ENCODE peak calls at places on chromosomes 5 and 9, in four cellular contexts. R is NCI-H69, I is GM23248, G is HT1080. J is an unnamed sample.

GRCh38 chr5:136251502-136251901 is 58.5 kb upstream of the SMIM32 start:
- DNase-seq in R (no peak), I (no peak), G (no peak), J (no peak)

GRCh38 chr5:4584982-4585381 is 555.1 kb upstream of the ADAMTS16 start:
- DNase-seq in R (no peak), I (peak), G (peak), J (peak)

GRCh38 chr5:89303033-89303480 is 420.1 kb upstream of the MEF2C start:
- DNase-seq in R (peak), I (no peak), G (no peak), J (no peak)

GRCh38 chr9:10260501-10260900 is 352.3 kb downstream of the PTPRD start:
- DNase-seq in R (no peak), I (no peak), G (no peak), J (no peak)

GRCh38 chr5:140130949-140131733 is 5.4 kb downstream of the IGIP start:
- DNase-seq in R (no peak), I (no peak), G (no peak), J (no peak)

GRCh38 chr5:96816430-96816939 is 8.7 kb upstream of the ERAP1 start:
- DNase-seq in R (peak), I (no peak), G (peak), J (no peak)

GRCh38 chr5:171520300-171521170 is 101.1 kb downstream of the FGF18 start:
- DNase-seq in R (peak), I (peak), G (peak), J (no peak)

GRCh38 chr5:175854231-175855040 is 16.9 kb upstream of the CPLX2 start:
- DNase-seq in R (peak), I (no peak), G (no peak), J (peak)

GRCh38 chr9:127057970-127058644 is 64.3 kb downstream of the ANGPTL2 start:
- DNase-seq in R (no peak), I (peak), G (no peak), J (no peak)

GRCh38 chr9:90613502-90613901 is 29.1 kb downstream of the DIRAS2 start:
- DNase-seq in R (no peak), I (no peak), G (no peak), J (no peak)

GRCh38 chr5:170161069-170161468 is 55.4 kb downstream of the FOXI1 start:
- DNase-seq in R (no peak), I (peak), G (no peak), J (no peak)

GRCh38 chr5:36832274-36832673 is 44.3 kb upstream of the NIPBL start:
- DNase-seq in R (no peak), I (no peak), G (no peak), J (peak)

GRCh38 chr9:134360897-134361296 is 34.6 kb downstream of the RXRA start:
- DNase-seq in R (no peak), I (peak), G (peak), J (no peak)

GRCh38 chr5:135195267-135195603 is 161.2 kb upstream of the PITX1 start:
- DNase-seq in R (no peak), I (peak), G (no peak), J (no peak)

GRCh38 chr5:69030663-69031062 is 63.2 kb upstream of the SLC30A5 start:
- DNase-seq in R (peak), I (peak), G (no peak), J (no peak)

GRCh38 chr5:109242518-109242917 is 167.3 kb downstream of the PJA2 start:
- DNase-seq in R (no peak), I (no peak), G (no peak), J (no peak)

GRCh38 chr5:173187054-173187743 is 42.9 kb downstream of the BNIP1 start:
- DNase-seq in R (peak), I (no peak), G (no peak), J (peak)

GRCh38 chr5:33174376-33174775 is 266.4 kb upstream of the TARS1 start:
- DNase-seq in R (no peak), I (no peak), G (no peak), J (no peak)

GRCh38 chr9:83219154-83219923 is 156.4 kb upstream of the RASEF start:
- DNase-seq in R (peak), I (peak), G (peak), J (peak)

GRCh38 chr9:110977259-110977709 is 61.0 kb downstream of the LPAR1 start:
- DNase-seq in R (peak), I (peak), G (peak), J (no peak)

GRCh38 chr9:91489391-91489899 is 65.8 kb upstream of the NFIL3 start:
- DNase-seq in R (no peak), I (peak), G (peak), J (no peak)

GRCh38 chr5:32024751-32025150 is 149.4 kb downstream of the GOLPH3 start:
- DNase-seq in R (no peak), I (no peak), G (no peak), J (no peak)

GRCh38 chr9:35110327-35110758 is 5.3 kb downstream of the ATOSB start:
- DNase-seq in R (peak), I (peak), G (peak), J (peak)

GRCh38 chr5:168312606-168313297 is 21.3 kb downstream of the WWC1 start:
- DNase-seq in R (no peak), I (no peak), G (no peak), J (peak)

GRCh38 chr9:117709936-117710335 is 5.7 kb downstream of the TLR4 start:
- DNase-seq in R (no peak), I (no peak), G (no peak), J (no peak)

GRCh38 chr9:112489876-112490661 is 3.4 kb downstream of the KIAA1958 start:
- DNase-seq in R (peak), I (peak), G (no peak), J (peak)

GRCh38 chr9:129373361-129373760 is 195.3 kb upstream of the IER5L start:
- DNase-seq in R (no peak), I (no peak), G (no peak), J (no peak)

J was measured in DMS53.